ENCODE peak calls at places on chromosomes 5 and 9, in seven cellular contexts. G is Ammon's horn; T is naive thymus-derived CD8-positive, alpha-beta T cell; U is AG10803; Y is T-helper 1 cell; L is NCI-H2171; F is NCI-H2029 treated with DMSO at 0.1 percent for 48 hours. M is an unnamed sample.

GRCh38 chr5:172683696-172684464 is 42.8 kb downstream of the NEURL1B start:
- DNase-seq in G (no peak), T (peak), U (no peak), Y (peak), L (no peak), F (no peak), M (no peak)

GRCh38 chr5:118247468-118247867 is 740.9 kb downstream of the DTWD2 start:
- DNase-seq in G (no peak), T (no peak), U (no peak), Y (no peak), L (no peak), F (no peak), M (no peak)

GRCh38 chr5:150298701-150299451 is 3.8 kb downstream of the ARSI start:
- DNase-seq in G (no peak), T (no peak), U (peak), Y (no peak), L (no peak), F (no peak), M (no peak)

GRCh38 chr5:43773032-43773830 is 170.3 kb downstream of the NNT start:
- DNase-seq in G (no peak), T (no peak), U (peak), Y (no peak), L (no peak), F (no peak), M (no peak)

GRCh38 chr5:398475-399295 is 44.3 kb upstream of the EXOC3 start:
- DNase-seq in G (no peak), T (no peak), U (no peak), Y (no peak), L (peak), F (no peak), M (no peak)

GRCh38 chr9:21668504-21668903 is 133.9 kb upstream of the MTAP start:
- DNase-seq in G (peak), T (no peak), U (no peak), Y (no peak), L (no peak), F (no peak), M (peak)

GRCh38 chr5:173727839-173728778 is 111.7 kb upstream of the BOD1 start:
- DNase-seq in G (no peak), T (no peak), U (no peak), Y (no peak), L (no peak), F (no peak), M (no peak)

GRCh38 chr5:74954919-74955318 is 88.7 kb upstream of the FAM169A start:
- DNase-seq in G (no peak), T (no peak), U (peak), Y (no peak), L (no peak), F (no peak), M (no peak)

GRCh38 chr9:92507005-92507404 is 24.7 kb upstream of the ASPN start:
- DNase-seq in G (no peak), T (no peak), U (peak), Y (no peak), L (no peak), F (no peak), M (no peak)

GRCh38 chr5:139725073-139725830 is 70.4 kb upstream of the PSD2 start:
- DNase-seq in G (peak), T (no peak), U (peak), Y (no peak), L (no peak), F (no peak), M (peak)

GRCh38 chr9:81557452-81557956 is 131.8 kb downstream of the TLE1 start:
- DNase-seq in G (no peak), T (no peak), U (peak), Y (no peak), L (no peak), F (no peak), M (no peak)

GRCh38 chr5:75363726-75364495 is 26.9 kb downstream of the HMGCR start:
- DNase-seq in G (peak), T (no peak), U (no peak), Y (no peak), L (no peak), F (peak), M (no peak)

GRCh38 chr9:91836515-91836914 is 113.5 kb downstream of the ROR2 start:
- DNase-seq in G (no peak), T (no peak), U (no peak), Y (no peak), L (no peak), F (no peak), M (no peak)

GRCh38 chr9:107674937-107675277 is 185.3 kb upstream of the KLF4 start:
- DNase-seq in G (peak), T (no peak), U (peak), Y (no peak), L (no peak), F (no peak), M (peak)

GRCh38 chr9:89519393-89519805 is 21.5 kb upstream of the SEMA4D start:
- DNase-seq in G (no peak), T (no peak), U (peak), Y (no peak), L (no peak), F (peak), M (no peak)

GRCh38 chr5:98205691-98206461 is 567.6 kb upstream of the RGMB start:
- DNase-seq in G (peak), T (no peak), U (peak), Y (no peak), L (no peak), F (no peak), M (no peak)

GRCh38 chr5:180346358-180346757 is 6.8 kb downstream of the GFPT2 start:
- DNase-seq in G (no peak), T (no peak), U (no peak), Y (no peak), L (no peak), F (no peak), M (no peak)

GRCh38 chr9:121930970-121931369 is 162.1 kb downstream of the TTLL11 start:
- DNase-seq in G (no peak), T (no peak), U (no peak), Y (no peak), L (no peak), F (no peak), M (no peak)

GRCh38 chr5:115571441-115571878 is 26.9 kb upstream of the FEM1C start:
- DNase-seq in G (peak), T (no peak), U (no peak), Y (no peak), L (no peak), F (no peak), M (peak)

GRCh38 chr5:91928751-91929521 is 545.8 kb upstream of the ARRDC3 start:
- DNase-seq in G (no peak), T (no peak), U (peak), Y (no peak), L (no peak), F (peak), M (peak)

GRCh38 chr9:89496645-89497044 is 1.3 kb downstream of the SEMA4D start:
- DNase-seq in G (peak), T (no peak), U (no peak), Y (no peak), L (no peak), F (no peak), M (no peak)

GRCh38 chr9:114310471-114311450 is 12.1 kb upstream of the ORM1 start:
- DNase-seq in G (no peak), T (no peak), U (no peak), Y (no peak), L (no peak), F (no peak), M (no peak)

M was measured in globus pallidus.